ENCODE peak calls at places on chromosomes 3 and 15, in nine cellular contexts. T is iris pigment epithelial cell; R is cardiac septum; K is immature natural killer cell; B is hepatic stellate cell; I is stimulated activated CD4-positive, alpha-beta T cell treated with anti-CD3 and anti-CD28 coated beads, Interleukin-1b, Interleukin-23, amount 100 ng/mL, for 48 hours; H is activated CD4-positive, alpha-beta T cell treated with anti-CD3 and anti-CD28 coated beads for 48 hours; O is GM04504; S is SK-N-DZ. Z is an unnamed sample.

GRCh38 chr15:79629687-79630086 is 197.6 kb downstream of the MINAR1 start:
- DNase-seq in T (no peak), R (no peak), K (no peak), B (no peak), I (no peak), H (no peak), O (peak; percentile 44), S (no peak), Z (no peak)

GRCh38 chr15:101048191-101049011 is 129.2 kb downstream of the LRRK1 start:
- DNase-seq in T (no peak), R (peak; percentile 66), K (no peak), B (no peak), I (no peak), H (no peak), O (no peak), S (no peak), Z (peak; percentile 30)

GRCh38 chr3:85110393-85110792 is 151.6 kb downstream of the CADM2 start:
- DNase-seq in T (no peak), R (no peak), K (no peak), B (no peak), I (no peak), H (no peak), O (no peak), S (no peak), Z (no peak)

GRCh38 chr15:62362608-62363007 is 197.5 kb upstream of the C2CD4B start:
- DNase-seq in T (peak; percentile 12), R (no peak), K (no peak), B (peak; percentile 43), I (no peak), H (no peak), O (peak; percentile 81), S (no peak), Z (no peak)

GRCh38 chr15:43872416-43873020 is 45.7 kb downstream of the WDR76 start:
- DNase-seq in T (peak; percentile 81), R (no peak), K (no peak), B (peak; percentile 69), I (no peak), H (peak; percentile 19), O (peak; percentile 46), S (peak; percentile 69), Z (peak; percentile 66)

GRCh38 chr15:50259276-50259675 is 6.2 kb downstream of the HDC start:
- DNase-seq in T (no peak), R (no peak), K (no peak), B (no peak), I (no peak), H (no peak), O (no peak), S (no peak), Z (no peak)

GRCh38 chr3:18758047-18758704 is 333.0 kb upstream of the SATB1 start:
- DNase-seq in T (peak; percentile 16), R (no peak), K (peak; percentile 77), B (no peak), I (no peak), H (no peak), O (no peak), S (peak; percentile 75), Z (peak; percentile 1)

GRCh38 chr15:58361291-58361759 is 70.5 kb upstream of the LIPC start:
- DNase-seq in T (peak; percentile 91), R (no peak), K (no peak), B (no peak), I (no peak), H (no peak), O (peak; percentile 95), S (no peak), Z (peak; percentile 79)

GRCh38 chr3:23702198-23702597 is 103.6 kb upstream of the UBE2E1 start:
- DNase-seq in T (no peak), R (no peak), K (no peak), B (no peak), I (no peak), H (no peak), O (no peak), S (no peak), Z (peak; percentile 51)

GRCh38 chr3:62622553-62623174 is 249.3 kb upstream of the FEZF2 start:
- DNase-seq in T (peak; percentile 62), R (no peak), K (no peak), B (no peak), I (no peak), H (peak; percentile 2), O (no peak), S (peak; percentile 71), Z (peak; percentile 22)

GRCh38 chr3:37993811-37994638 is 3.4 kb downstream of the VILL start:
- DNase-seq in T (peak; percentile 89), R (peak; percentile 89), K (peak; percentile 71), B (peak; percentile 80), I (peak; percentile 78), H (peak; percentile 86), O (peak; percentile 50), S (peak; percentile 82), Z (no peak)

GRCh38 chr15:98648654-98649537 is 557 bp downstream of the IGF1R start:
- DNase-seq in T (peak; percentile 65), R (peak; percentile 85), K (peak; percentile 48), B (peak; percentile 42), I (peak; percentile 27), H (peak; percentile 58), O (no peak), S (peak; percentile 42), Z (peak; percentile 82)

GRCh38 chr15:68797157-68797556 is 23.5 kb downstream of the ANP32A start:
- DNase-seq in T (peak; percentile 55), R (no peak), K (peak; percentile 25), B (no peak), I (peak; percentile 33), H (peak; percentile 47), O (no peak), S (no peak), Z (no peak)

GRCh38 chr3:63048365-63048764 is 173.1 kb upstream of the CADPS start:
- DNase-seq in T (peak; percentile 25), R (no peak), K (no peak), B (no peak), I (no peak), H (no peak), O (no peak), S (no peak), Z (no peak)

GRCh38 chr3:21531909-21532308 is 219.1 kb downstream of the ZNF385D start:
- DNase-seq in T (no peak), R (no peak), K (no peak), B (no peak), I (no peak), H (no peak), O (no peak), S (no peak), Z (no peak)

GRCh38 chr3:47731066-47731465 is 50.6 kb downstream of the SMARCC1 start:
- DNase-seq in T (no peak), R (no peak), K (no peak), B (no peak), I (no peak), H (no peak), O (no peak), S (no peak), Z (no peak)

GRCh38 chr3:25055981-25056380 is 372.1 kb upstream of the RARB start:
- DNase-seq in T (no peak), R (no peak), K (no peak), B (no peak), I (no peak), H (no peak), O (no peak), S (no peak), Z (no peak)

GRCh38 chr3:37739579-37740290 is 121.9 kb upstream of the CTDSPL start:
- DNase-seq in T (no peak), R (no peak), K (no peak), B (no peak), I (no peak), H (no peak), O (no peak), S (peak; percentile 70), Z (no peak)

GRCh38 chr3:149658444-149659172 is 783 bp upstream of the WWTR1 start:
- DNase-seq in T (peak; percentile 88), R (peak; percentile 89), K (no peak), B (peak; percentile 81), I (peak; percentile 24), H (peak; percentile 50), O (peak; percentile 76), S (peak; percentile 34), Z (peak; percentile 87)

GRCh38 chr3:142029052-142029642 is 120.2 kb downstream of the TFDP2 start:
- DNase-seq in T (no peak), R (no peak), K (no peak), B (no peak), I (no peak), H (no peak), O (no peak), S (peak; percentile 74), Z (no peak)

GRCh38 chr15:78130466-78131294 is 565 bp downstream of the CIB2 start:
- DNase-seq in T (no peak), R (peak; percentile 70), K (no peak), B (no peak), I (peak; percentile 32), H (peak; percentile 46), O (no peak), S (no peak), Z (no peak)

Z was measured in SJSA1.